ENCODE peak calls at places on chromosomes 16 and 17, in nine cellular contexts. P is activated CD4-positive, CD25-positive, alpha-beta regulatory T cell; H is Caki2; K is GM20000; Q is stimulated activated CD8-positive, alpha-beta memory T cell treated with anti-CD3 and anti-CD28 coated beads, Interleukin-15, amount 100 ng/mL, for 48 hours; J is cerebellum; S is aorta; X is T-helper 2 cell; T is LoVo. E is an unnamed sample.

GRCh38 chr16:54720259-54720658 is 210.4 kb upstream of the IRX5 start:
- DNase-seq in P (no peak), H (no peak), K (no peak), Q (no peak), J (no peak), S (no peak), X (no peak), T (no peak), E (no peak)

GRCh38 chr16:521381-522210 is 5.9 kb upstream of the CAPN15 start:
- DNase-seq in P (no peak), H (no peak), K (no peak), Q (no peak), J (no peak), S (no peak), X (no peak), T (no peak), E (no peak)

GRCh38 chr17:76841776-76842405 is 26.3 kb upstream of the MGAT5B start:
- DNase-seq in P (no peak), H (no peak), K (no peak), Q (no peak), J (no peak), S (no peak), X (no peak), T (no peak), E (no peak)

GRCh38 chr16:78957328-78958100 is 643.0 kb downstream of the MAF start:
- DNase-seq in P (no peak), H (no peak), K (no peak), Q (no peak), J (no peak), S (no peak), X (peak), T (no peak), E (no peak)

GRCh38 chr17:63545302-63545928 is 4.9 kb upstream of the DCAF7 start:
- DNase-seq in P (no peak), H (no peak), K (no peak), Q (no peak), J (no peak), S (no peak), X (no peak), T (no peak), E (no peak)

GRCh38 chr17:60248618-60249516 is 99.1 kb downstream of the CA4 start:
- DNase-seq in P (no peak), H (no peak), K (no peak), Q (no peak), J (no peak), S (no peak), X (no peak), T (no peak), E (no peak)

GRCh38 chr16:68756250-68757051 is 19.4 kb downstream of the CDH1 start:
- DNase-seq in P (peak), H (peak), K (peak), Q (peak), J (no peak), S (no peak), X (peak), T (peak), E (peak)

GRCh38 chr16:51114369-51114768 is 36.7 kb downstream of the SALL1 start:
- DNase-seq in P (no peak), H (no peak), K (no peak), Q (no peak), J (no peak), S (no peak), X (no peak), T (no peak), E (no peak)

GRCh38 chr17:48497103-48497502 is 33.7 kb downstream of the HOXB1 start:
- DNase-seq in P (no peak), H (no peak), K (no peak), Q (no peak), J (no peak), S (no peak), X (no peak), T (no peak), E (no peak)

GRCh38 chr17:74063439-74063838 is 140.0 kb upstream of the RPL38 start:
- DNase-seq in P (no peak), H (no peak), K (no peak), Q (no peak), J (no peak), S (no peak), X (no peak), T (no peak), E (no peak)

E was measured in activated B cell treated with CpG ODN at 0.5 μM for 24 hours.